ENCODE peak calls at places on chromosomes 11 and 22, in five cellular contexts. W, S, C, H and B are unnamed samples.

GRCh38 chr11:10351768-10352641 is 47.1 kb downstream of the ADM start:
- DNase-seq in C (peak; percentile 63), H (peak; percentile 11), W (no peak), S (peak; percentile 84), B (no peak)

GRCh38 chr11:45872513-45873356 is 12.7 kb upstream of the MAPK8IP1 start:
- DNase-seq in H (peak; percentile 50), W (no peak), S (peak; percentile 64), C (peak; percentile 66), B (peak; percentile 50)

GRCh38 chr11:66072518-66072917 is 2.4 kb downstream of the PACS1 start:
- DNase-seq in S (no peak), H (no peak), C (no peak), W (no peak), B (no peak)

GRCh38 chr11:69995697-69996096 is 82.4 kb upstream of the ANO1 start:
- DNase-seq in H (no peak), S (no peak), W (no peak), C (no peak), B (no peak)

GRCh38 chr11:21541226-21541625 is 651.7 kb upstream of the ANO5 start:
- DNase-seq in W (no peak), H (no peak), S (no peak), C (no peak), B (no peak)

GRCh38 chr22:23219787-23220484 is 39.6 kb downstream of the BCR start:
- DNase-seq in W (peak; percentile 45), H (no peak), S (peak; percentile 41), C (no peak), B (peak; percentile 53)

GRCh38 chr11:12140186-12140938 is 30.0 kb downstream of the MICAL2 start:
- DNase-seq in C (no peak), H (no peak), W (no peak), S (no peak), B (no peak)

GRCh38 chr11:67558084-67558772 is 25.4 kb upstream of the GSTP1 start:
- DNase-seq in S (no peak), W (no peak), C (no peak), H (no peak), B (no peak)

GRCh38 chr11:76667271-76667818 is 3.2 kb downstream of the LRRC32 start:
- DNase-seq in H (no peak), W (no peak), S (no peak), C (no peak), B (no peak)

GRCh38 chr22:36671398-36671797 is 32.2 kb downstream of the CACNG2 start:
- DNase-seq in H (no peak), S (no peak), C (no peak), W (no peak), B (no peak)

GRCh38 chr11:94938399-94939055 is 34.8 kb downstream of the CWC15 start:
- DNase-seq in H (no peak), C (peak; percentile 87), S (peak; percentile 81), W (no peak), B (no peak)

GRCh38 chr11:45383229-45383628 is 97.1 kb upstream of the SYT13 start:
- DNase-seq in S (peak; percentile 89), H (no peak), C (no peak), W (no peak), B (no peak)

GRCh38 chr11:130115218-130115617 is 44.4 kb upstream of the ST14 start:
- DNase-seq in H (no peak), C (no peak), W (no peak), S (no peak), B (no peak)

GRCh38 chr11:73538381-73538872 is 59.5 kb downstream of the FAM168A start:
- DNase-seq in S (no peak), C (no peak), W (no peak), H (no peak), B (peak; percentile 30)

GRCh38 chr11:47376543-47377371 is 1.6 kb downstream of the SPI1 start:
- DNase-seq in H (no peak), W (no peak), S (no peak), C (peak; percentile 69), B (no peak)

GRCh38 chr22:46069518-46070214 is 80.7 kb upstream of the PPARA start:
- DNase-seq in C (peak; percentile 91), S (peak; percentile 98), H (no peak), W (peak; percentile 42), B (no peak)

GRCh38 chr11:57191308-57191707 is 9.6 kb downstream of the LRRC55 start:
- DNase-seq in W (no peak), S (no peak), H (no peak), C (no peak), B (no peak)

GRCh38 chr11:116312560-116313340 is 460.0 kb downstream of the BUD13 start:
- DNase-seq in H (no peak), C (peak; percentile 82), W (no peak), S (no peak), B (no peak)

GRCh38 chr22:32745251-32745995 is 56.1 kb upstream of the TIMP3 start:
- DNase-seq in H (no peak), W (no peak), S (no peak), C (peak; percentile 85), B (no peak)

GRCh38 chr11:10670099-10670498 is 23.5 kb downstream of the IRAG1 start:
- DNase-seq in C (no peak), S (no peak), W (no peak), H (no peak), B (no peak)

GRCh38 chr11:102497061-102497460 is 33.5 kb downstream of the MMP7 start:
- DNase-seq in W (no peak), C (no peak), H (no peak), S (peak; percentile 37), B (no peak)

GRCh38 chr11:8033791-8034585 is 46.9 kb downstream of the EIF3F start:
- DNase-seq in S (no peak), C (no peak), W (no peak), H (no peak), B (no peak)

GRCh38 chr11:103035656-103036434 is 56.1 kb downstream of the DCUN1D5 start:
- DNase-seq in C (no peak), H (no peak), W (no peak), S (peak; percentile 86), B (no peak)